ENCODE peak calls at places on chromosomes 16 and 17, in six cellular contexts. One of them, this sample, is unnamed.
A peak's percentile ranks its signal among the peaks of the same experiment; 100 is the strongest.

GRCh38 chr16:86786338-86786737 is 208.0 kb downstream of the FOXL1 start:
- DNase-seq in neural progenitor cell: no peak
- DNase-seq in ascending aorta: no peak
- DNase-seq in tibial artery: no peak
- DNase-seq in tibial nerve: no peak
- DNase-seq in CD8-positive, alpha-beta memory T cell: no peak
- DNase-seq in this sample: no peak

GRCh38 chr17:56795098-56795497 is 38.6 kb downstream of the C17orf67 start:
- DNase-seq in neural progenitor cell: no peak
- DNase-seq in tibial nerve: no peak
- DNase-seq in tibial artery: no peak
- DNase-seq in ascending aorta: no peak
- DNase-seq in CD8-positive, alpha-beta memory T cell: no peak
- DNase-seq in this sample: no peak

GRCh38 chr17:31688704-31689103 is 170.3 kb downstream of the COPRS start:
- DNase-seq in tibial nerve: no peak
- DNase-seq in tibial artery: no peak
- DNase-seq in neural progenitor cell: no peak
- DNase-seq in CD8-positive, alpha-beta memory T cell: no peak
- DNase-seq in ascending aorta: no peak
- DNase-seq in this sample: no peak

GRCh38 chr17:67003231-67003630 is 38.7 kb downstream of the CACNG4 start:
- DNase-seq in CD8-positive, alpha-beta memory T cell: no peak
- DNase-seq in tibial artery: no peak
- DNase-seq in ascending aorta: no peak
- DNase-seq in neural progenitor cell: no peak
- DNase-seq in tibial nerve: no peak
- DNase-seq in this sample: no peak

GRCh38 chr17:75762513-75763268 is 2.3 kb downstream of the GALK1 start:
- DNase-seq in tibial artery: no peak
- DNase-seq in tibial nerve: no peak
- DNase-seq in CD8-positive, alpha-beta memory T cell: no peak
- DNase-seq in neural progenitor cell: no peak
- DNase-seq in ascending aorta: no peak
- DNase-seq in this sample: no peak

GRCh38 chr16:85674828-85675227 is 13.9 kb downstream of the GINS2 start:
- DNase-seq in neural progenitor cell: no peak
- DNase-seq in ascending aorta: no peak
- DNase-seq in tibial nerve: no peak
- DNase-seq in CD8-positive, alpha-beta memory T cell: no peak
- DNase-seq in tibial artery: no peak
- DNase-seq in this sample: no peak

GRCh38 chr16:84928679-84929420 is 82.5 kb downstream of the ZDHHC7 start:
- DNase-seq in CD8-positive, alpha-beta memory T cell: no peak
- DNase-seq in tibial nerve: peak; percentile 68
- DNase-seq in tibial artery: peak; percentile 89
- DNase-seq in neural progenitor cell: no peak
- DNase-seq in ascending aorta: peak; percentile 48
- DNase-seq in this sample: no peak

GRCh38 chr16:11597268-11597690 is 10.6 kb upstream of the LITAF start:
- DNase-seq in neural progenitor cell: no peak
- DNase-seq in CD8-positive, alpha-beta memory T cell: no peak
- DNase-seq in tibial nerve: no peak
- DNase-seq in tibial artery: no peak
- DNase-seq in ascending aorta: no peak
- DNase-seq in this sample: no peak

GRCh38 chr16:49615606-49616005 is 240.3 kb downstream of the ZNF423 start:
- DNase-seq in tibial artery: no peak
- DNase-seq in neural progenitor cell: no peak
- DNase-seq in tibial nerve: no peak
- DNase-seq in CD8-positive, alpha-beta memory T cell: no peak
- DNase-seq in ascending aorta: no peak
- DNase-seq in this sample: no peak

GRCh38 chr17:628507-628941 is 86.1 kb downstream of the VPS53 start:
- DNase-seq in tibial artery: no peak
- DNase-seq in tibial nerve: no peak
- DNase-seq in neural progenitor cell: no peak
- DNase-seq in CD8-positive, alpha-beta memory T cell: no peak
- DNase-seq in ascending aorta: no peak
- DNase-seq in this sample: no peak

GRCh38 chr17:50265690-50266306 is 8.5 kb upstream of the TMEM92 start:
- DNase-seq in tibial nerve: no peak
- DNase-seq in tibial artery: peak; percentile 65
- DNase-seq in ascending aorta: no peak
- DNase-seq in neural progenitor cell: no peak
- DNase-seq in CD8-positive, alpha-beta memory T cell: no peak
- DNase-seq in this sample: no peak

GRCh38 chr17:40268141-40268712 is 19.5 kb upstream of the CDC6 start:
- DNase-seq in tibial nerve: no peak
- DNase-seq in neural progenitor cell: no peak
- DNase-seq in tibial artery: no peak
- DNase-seq in ascending aorta: no peak
- DNase-seq in CD8-positive, alpha-beta memory T cell: no peak
- DNase-seq in this sample: no peak

GRCh38 chr16:17173134-17173729 is 297.5 kb downstream of the XYLT1 start:
- DNase-seq in CD8-positive, alpha-beta memory T cell: no peak
- DNase-seq in tibial nerve: peak; percentile 73
- DNase-seq in ascending aorta: peak; percentile 25
- DNase-seq in tibial artery: peak; percentile 76
- DNase-seq in neural progenitor cell: no peak
- DNase-seq in this sample: no peak

GRCh38 chr16:49608095-49608494 is 234.5 kb downstream of the C16orf78 start:
- DNase-seq in tibial nerve: no peak
- DNase-seq in CD8-positive, alpha-beta memory T cell: no peak
- DNase-seq in ascending aorta: no peak
- DNase-seq in tibial artery: peak; percentile 7
- DNase-seq in neural progenitor cell: peak; percentile 35
- DNase-seq in this sample: no peak

DNA sequence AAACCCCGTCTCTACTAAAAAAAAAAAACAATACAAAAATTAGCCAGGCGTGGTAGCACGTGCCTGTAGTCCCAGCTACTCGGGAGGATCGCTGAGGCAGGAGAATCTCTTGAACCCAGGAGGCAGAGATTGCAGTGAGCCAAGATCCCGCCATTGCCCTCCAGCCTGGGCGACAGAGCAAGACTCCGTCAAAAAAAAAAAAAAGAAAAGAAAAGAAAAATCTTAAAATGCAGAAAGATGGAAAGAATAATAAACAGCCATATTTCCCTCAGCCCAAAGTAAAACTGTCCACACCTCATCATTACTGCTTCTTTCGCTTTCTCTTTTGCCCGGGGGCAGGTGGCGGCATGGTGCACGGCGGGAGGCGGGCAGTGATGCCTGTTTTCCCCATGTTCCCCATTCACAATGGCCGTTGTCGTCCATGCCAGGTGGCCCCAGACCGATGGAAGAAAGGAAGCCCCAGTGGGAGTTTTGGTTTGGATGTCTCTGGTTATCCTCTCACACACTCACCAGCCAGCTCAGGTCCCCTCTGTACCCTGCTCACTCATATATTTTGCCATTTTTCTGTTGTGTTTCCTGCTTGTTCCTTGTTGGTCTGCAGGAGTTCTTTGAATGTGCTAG is 37.0 kb upstream of the PEMT start:
- DNase-seq in CD8-positive, alpha-beta memory T cell: peak; percentile 36
- DNase-seq in tibial artery: no peak
- DNase-seq in tibial nerve: no peak
- DNase-seq in ascending aorta: no peak
- DNase-seq in neural progenitor cell: no peak
- DNase-seq in this sample: no peak
- H3K4me3 ChIP-seq in CD8-positive, alpha-beta memory T cell: peak overlapping the region; percentile 77
- H3K4me3 ChIP-seq in tibial artery: no peak overlapping the region
- H3K4me3 ChIP-seq in tibial nerve: no peak overlapping the region
- H3K4me3 ChIP-seq in ascending aorta: no peak overlapping the region
- H3K4me3 ChIP-seq in neural progenitor cell: no peak overlapping the region
- H3K4me3 ChIP-seq in this sample: no peak overlapping the region

DNA sequence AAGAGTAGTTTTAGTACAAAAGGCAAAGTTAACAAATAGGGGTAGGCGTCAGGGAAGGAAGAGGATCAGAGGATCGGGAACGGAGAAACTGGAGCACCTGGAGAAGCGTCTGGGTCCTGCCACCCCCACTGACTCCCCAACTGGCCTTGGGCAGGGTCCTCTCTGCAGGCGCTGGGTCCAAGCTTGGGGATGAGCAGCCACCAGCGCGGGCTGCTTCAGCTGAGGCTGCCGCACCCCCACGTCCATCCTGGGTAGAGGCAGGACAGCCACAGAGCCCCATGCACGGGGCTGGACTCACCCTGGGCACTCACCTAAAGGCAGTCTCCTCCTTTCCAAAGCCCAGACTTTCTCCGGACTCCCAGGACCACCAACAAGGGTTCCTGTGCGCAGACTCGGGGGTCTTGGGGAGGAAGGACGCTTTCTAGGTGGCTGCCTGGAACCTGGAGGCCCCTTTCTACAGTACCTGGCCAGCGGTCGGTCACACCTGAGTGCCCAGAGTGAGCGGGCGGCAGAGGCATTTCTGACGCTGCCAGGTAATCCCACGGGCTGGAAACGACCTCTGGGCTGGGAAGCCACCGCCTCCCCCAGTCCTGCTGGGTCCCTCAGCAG is 1.1 kb downstream of the HS3ST6 start:
- DNase-seq in ascending aorta: no peak
- DNase-seq in neural progenitor cell: peak; percentile 30
- DNase-seq in CD8-positive, alpha-beta memory T cell: no peak
- DNase-seq in tibial nerve: no peak
- DNase-seq in tibial artery: no peak
- DNase-seq in this sample: no peak
- H3K36me3 ChIP-seq in ascending aorta: no peaks in the 10 kb centered on the region
- H3K36me3 ChIP-seq in neural progenitor cell: no peaks in the 10 kb centered on the region
- H3K36me3 ChIP-seq in CD8-positive, alpha-beta memory T cell: no peaks in the 10 kb centered on the region
- H3K36me3 ChIP-seq in tibial nerve: no peaks in the 10 kb centered on the region
- H3K36me3 ChIP-seq in tibial artery: no peaks in the 10 kb centered on the region
- H3K36me3 ChIP-seq in this sample: no peaks in the 10 kb centered on the region

GRCh38 chr16:711548-712320 is 3.2 kb upstream of the METRN start:
- DNase-seq in tibial artery: peak; percentile 83
- DNase-seq in CD8-positive, alpha-beta memory T cell: peak; percentile 72
- DNase-seq in tibial nerve: peak; percentile 55
- DNase-seq in neural progenitor cell: peak; percentile 91
- DNase-seq in ascending aorta: no peak
- DNase-seq in this sample: peak; percentile 46

GRCh38 chr16:716250-716607 is 1.3 kb downstream of the METRN start:
- DNase-seq in neural progenitor cell: peak; percentile 95
- DNase-seq in tibial artery: no peak
- DNase-seq in CD8-positive, alpha-beta memory T cell: no peak
- DNase-seq in tibial nerve: no peak
- DNase-seq in ascending aorta: no peak
- DNase-seq in this sample: peak; percentile 46

GRCh38 chr16:714558-715447 is at the start of gene METRN:
- DNase-seq in CD8-positive, alpha-beta memory T cell: peak; percentile 84
- DNase-seq in neural progenitor cell: peak; percentile 97
- DNase-seq in tibial artery: peak; percentile 94
- DNase-seq in tibial nerve: peak; percentile 88
- DNase-seq in ascending aorta: peak; percentile 39
- DNase-seq in this sample: peak; percentile 73

GRCh38 chr16:715448-716249 is 731 bp downstream of the METRN start:
- DNase-seq in neural progenitor cell: peak; percentile 83
- DNase-seq in tibial artery: no peak
- DNase-seq in tibial nerve: no peak
- DNase-seq in CD8-positive, alpha-beta memory T cell: no peak
- DNase-seq in ascending aorta: no peak
- DNase-seq in this sample: no peak

GRCh38 chr16:714079-714478 is 839 bp upstream of the METRN start:
- DNase-seq in ascending aorta: no peak
- DNase-seq in tibial nerve: no peak
- DNase-seq in CD8-positive, alpha-beta memory T cell: no peak
- DNase-seq in tibial artery: no peak
- DNase-seq in neural progenitor cell: no peak
- DNase-seq in this sample: no peak
- H3K27me3 ChIP-seq in ascending aorta: peaks cover 6% of the 10 kb centered on the region
- H3K27me3 ChIP-seq in tibial nerve: peaks cover 26% of the 10 kb centered on the region
- H3K27me3 ChIP-seq in CD8-positive, alpha-beta memory T cell: peaks cover 20% of the 10 kb centered on the region
- H3K27me3 ChIP-seq in tibial artery: no peaks in the 10 kb centered on the region
- H3K27me3 ChIP-seq in neural progenitor cell: peaks cover 56% of the 10 kb centered on the region
- H3K27me3 ChIP-seq in this sample: no peaks in the 10 kb centered on the region

GRCh38 chr17:8441690-8442089 is 6.0 kb downstream of the NDEL1 start:
- DNase-seq in tibial nerve: no peak
- DNase-seq in tibial artery: no peak
- DNase-seq in CD8-positive, alpha-beta memory T cell: no peak
- DNase-seq in ascending aorta: no peak
- DNase-seq in neural progenitor cell: no peak
- DNase-seq in this sample: no peak
- H3K4me3 ChIP-seq in tibial nerve: no peak overlapping the region
- H3K4me3 ChIP-seq in tibial artery: no peak overlapping the region
- H3K4me3 ChIP-seq in CD8-positive, alpha-beta memory T cell: no peak overlapping the region
- H3K4me3 ChIP-seq in ascending aorta: no peak overlapping the region
- H3K4me3 ChIP-seq in neural progenitor cell: no peak overlapping the region
- H3K4me3 ChIP-seq in this sample: no peak overlapping the region

GRCh38 chr17:6630390-6630789 is 10.1 kb downstream of the KIAA0753 start:
- DNase-seq in tibial nerve: no peak
- DNase-seq in ascending aorta: no peak
- DNase-seq in tibial artery: no peak
- DNase-seq in CD8-positive, alpha-beta memory T cell: no peak
- DNase-seq in neural progenitor cell: no peak
- DNase-seq in this sample: no peak
- H3K36me3 ChIP-seq in tibial nerve: peaks cover 86% of the 10 kb centered on the region
- H3K36me3 ChIP-seq in ascending aorta: peaks cover 61% of the 10 kb centered on the region
- H3K36me3 ChIP-seq in tibial artery: peaks cover 41% of the 10 kb centered on the region
- H3K36me3 ChIP-seq in CD8-positive, alpha-beta memory T cell: peaks cover 25% of the 10 kb centered on the region
- H3K36me3 ChIP-seq in neural progenitor cell: peaks cover 18% of the 10 kb centered on the region
- H3K36me3 ChIP-seq in this sample: peaks cover 31% of the 10 kb centered on the region